ENCODE peak calls at places on chromosomes 11 and 22, in six cellular contexts. Q is nephron progenitor cell; I is BE2C; C is stimulated activated CD8-positive, alpha-beta memory T cell treated with anti-CD3 and anti-CD28 coated beads, Interleukin-2, amount 100 ng/mL, for 48 hours; U is brain microvascular endothelial cell; D is cerebellum. W is an unnamed sample.

GRCh38 chr11:31560842-31561476 is 51.4 kb downstream of the ELP4 start:
- DNase-seq in Q (no peak), I (no peak), C (no peak), U (no peak), D (no peak), W (no peak)

GRCh38 chr11:134288486-134288885 is 12.3 kb downstream of the GLB1L3 start:
- DNase-seq in Q (no peak), I (no peak), C (no peak), U (no peak), D (no peak), W (no peak)

GRCh38 chr11:6303657-6304056 is 16.6 kb downstream of the CAVIN3 start:
- DNase-seq in Q (no peak), I (no peak), C (no peak), U (no peak), D (no peak), W (peak)

GRCh38 chr11:69598147-69598546 is 42.8 kb upstream of the CCND1 start:
- DNase-seq in Q (no peak), I (peak), C (no peak), U (no peak), D (no peak), W (no peak)

GRCh38 chr11:121681536-121681935 is 228.8 kb upstream of the SORL1-AS1 start:
- DNase-seq in Q (no peak), I (no peak), C (no peak), U (peak), D (no peak), W (no peak)

GRCh38 chr11:112837162-112837826 is 123.9 kb upstream of the NCAM1 start:
- DNase-seq in Q (no peak), I (peak), C (no peak), U (no peak), D (peak), W (peak)

GRCh38 chr11:19519912-19520641 is 192.6 kb upstream of the NAV2 start:
- DNase-seq in Q (peak), I (peak), C (no peak), U (no peak), D (no peak), W (no peak)

GRCh38 chr11:37511425-37511933 is 913.4 kb upstream of the RAG2 start:
- DNase-seq in Q (no peak), I (no peak), C (no peak), U (no peak), D (no peak), W (peak)

GRCh38 chr11:45926536-45927331 is 4.3 kb downstream of the LARGE2 start:
- DNase-seq in Q (no peak), I (no peak), C (no peak), U (no peak), D (no peak), W (no peak)

GRCh38 chr11:8649361-8649760 is 33.1 kb downstream of the TRIM66 start:
- DNase-seq in Q (no peak), I (no peak), C (no peak), U (peak), D (no peak), W (no peak)

GRCh38 chr11:79809487-79809886 is 368.7 kb upstream of the TENM4 start:
- DNase-seq in Q (no peak), I (no peak), C (no peak), U (no peak), D (no peak), W (no peak)

GRCh38 chr11:86955111-86955673 is at the start of gene FZD4:
- DNase-seq in Q (peak), I (peak), C (peak), U (peak), D (peak), W (peak)

GRCh38 chr11:119509969-119510401 is 87.0 kb upstream of the THY1 start:
- DNase-seq in Q (no peak), I (peak), C (no peak), U (peak), D (no peak), W (peak)

GRCh38 chr11:86676533-86677154 is 4.2 kb upstream of the ME3 start:
- DNase-seq in Q (no peak), I (peak), C (no peak), U (no peak), D (no peak), W (no peak)

GRCh38 chr11:109877043-109877442 is 216.1 kb upstream of the ZC3H12C start:
- DNase-seq in Q (peak), I (no peak), C (no peak), U (no peak), D (no peak), W (no peak)

GRCh38 chr11:93736129-93736528 is 5.2 kb downstream of the TAF1D start:
- DNase-seq in Q (no peak), I (no peak), C (no peak), U (no peak), D (no peak), W (no peak)

GRCh38 chr22:44741929-44742328 is 10.4 kb upstream of the ARHGAP8 start:
- DNase-seq in Q (no peak), I (no peak), C (no peak), U (no peak), D (no peak), W (no peak)

GRCh38 chr11:12272821-12273617 is 104.4 kb upstream of the PARVA start:
- DNase-seq in Q (no peak), I (no peak), C (no peak), U (peak), D (no peak), W (peak)